ENCODE peak calls at places on chromosome 17, in eight cellular contexts. U, D, C, L, N, W, T and F are unnamed samples.
A peak's percentile ranks its signal among the peaks of the same experiment; 100 is the strongest.

GRCh38 chr17:67435122-67435521 is 58.0 kb downstream of the PITPNC1 start:
- DNase-seq in C (no peak), D (no peak), T (peak; percentile 60), N (no peak), U (no peak), L (no peak), W (no peak), F (no peak)

GRCh38 chr17:700504-701094 is 14.0 kb downstream of the VPS53 start:
- DNase-seq in W (no peak), D (no peak), U (peak; percentile 64), C (no peak), N (no peak), T (peak; percentile 61), L (no peak), F (no peak)

GRCh38 chr17:50149425-50150353 is 788 bp downstream of the PPP1R9B start:
- DNase-seq in N (peak; percentile 53), L (peak; percentile 66), C (peak; percentile 61), D (no peak), U (peak; percentile 49), W (peak; percentile 66), T (peak; percentile 64), F (peak; percentile 48)

GRCh38 chr17:31596382-31597323 is 205.2 kb downstream of the RAB11FIP4 start:
- DNase-seq in W (peak; percentile 85), T (peak; percentile 96), D (peak; percentile 69), L (peak; percentile 76), C (peak; percentile 85), N (peak; percentile 72), U (peak; percentile 96), F (peak; percentile 89)

GRCh38 chr17:10812674-10813073 is 8.8 kb upstream of the TMEM238L start:
- DNase-seq in U (no peak), D (no peak), N (no peak), W (peak; percentile 35), C (no peak), L (peak; percentile 55), T (no peak), F (no peak)

GRCh38 chr17:62045517-62045916 is 19.6 kb downstream of the MED13 start:
- DNase-seq in W (no peak), L (no peak), C (no peak), N (no peak), T (no peak), U (no peak), D (no peak), F (no peak)

GRCh38 chr17:32671891-32672290 is 185.1 kb downstream of the CDK5R1 start:
- DNase-seq in D (no peak), W (peak; percentile 47), C (no peak), L (peak; percentile 65), U (peak; percentile 11), T (peak; percentile 27), N (peak; percentile 44), F (peak; percentile 30)

GRCh38 chr17:13562271-13562800 is 39.4 kb downstream of the HS3ST3A1 start:
- DNase-seq in L (no peak), N (peak; percentile 60), D (no peak), W (no peak), T (no peak), U (peak; percentile 95), C (peak; percentile 5), F (peak; percentile 33)

GRCh38 chr17:40717776-40718175 is 14.2 kb upstream of the KRT24 start:
- DNase-seq in W (no peak), L (no peak), N (no peak), U (no peak), C (no peak), D (no peak), T (no peak), F (no peak)

GRCh38 chr17:76866774-76867577 is 1.2 kb upstream of the MGAT5B start:
- DNase-seq in U (peak; percentile 19), D (no peak), T (peak; percentile 30), W (no peak), C (peak; percentile 43), L (no peak), N (no peak), F (no peak)

GRCh38 chr17:57669671-57670529 is 75.2 kb downstream of the CCDC182 start:
- DNase-seq in L (no peak), N (peak; percentile 12), C (no peak), W (no peak), D (no peak), U (no peak), T (no peak), F (no peak)

GRCh38 chr17:39867891-39868553 is at the start of gene ZPBP2:
- DNase-seq in N (no peak), T (no peak), U (no peak), C (no peak), W (no peak), D (no peak), L (no peak), F (no peak)

GRCh38 chr17:55327225-55328088 is 62.7 kb downstream of the HLF start:
- DNase-seq in L (no peak), N (no peak), W (no peak), U (no peak), D (no peak), T (no peak), C (no peak), F (no peak)

GRCh38 chr17:16255481-16255901 is 38.5 kb downstream of the PIGL start:
- DNase-seq in U (peak; percentile 82), C (no peak), W (peak; percentile 48), D (peak; percentile 40), N (peak; percentile 30), T (peak; percentile 84), L (peak; percentile 59), F (no peak)

GRCh38 chr17:8629371-8630226 is 926 bp downstream of the MYH10 start:
- DNase-seq in U (peak; percentile 31), D (peak; percentile 50), W (peak; percentile 37), N (peak; percentile 51), C (peak; percentile 25), T (peak; percentile 53), L (peak; percentile 40), F (no peak)

GRCh38 chr17:12973496-12974318 is 44.1 kb downstream of the ELAC2 start:
- DNase-seq in C (no peak), N (no peak), U (no peak), D (no peak), L (no peak), T (peak; percentile 15), W (no peak), F (no peak)

GRCh38 chr17:29136998-29137730 is 43.0 kb downstream of the MYO18A start:
- DNase-seq in W (no peak), U (no peak), C (no peak), L (no peak), D (no peak), T (no peak), N (no peak), F (no peak)

GRCh38 chr17:27385626-27386025 is 70.6 kb upstream of the KSR1 start:
- DNase-seq in L (no peak), W (no peak), D (no peak), C (no peak), N (no peak), T (no peak), U (no peak), F (no peak)

GRCh38 chr17:57548421-57549385 is 196.4 kb downstream of the CCDC182 start:
- DNase-seq in L (no peak), N (no peak), W (peak; percentile 39), U (peak; percentile 16), T (peak; percentile 48), D (peak; percentile 46), C (no peak), F (no peak)

GRCh38 chr17:8838551-8839095 is 28.9 kb downstream of the PIK3R6 start:
- DNase-seq in D (no peak), U (no peak), N (no peak), T (no peak), L (no peak), W (no peak), C (no peak), F (no peak)

GRCh38 chr17:17305282-17305801 is 2.2 kb downstream of the NT5M start:
- DNase-seq in N (no peak), T (peak; percentile 7), W (no peak), U (no peak), D (no peak), C (peak; percentile 63), L (no peak), F (no peak)

DNA sequence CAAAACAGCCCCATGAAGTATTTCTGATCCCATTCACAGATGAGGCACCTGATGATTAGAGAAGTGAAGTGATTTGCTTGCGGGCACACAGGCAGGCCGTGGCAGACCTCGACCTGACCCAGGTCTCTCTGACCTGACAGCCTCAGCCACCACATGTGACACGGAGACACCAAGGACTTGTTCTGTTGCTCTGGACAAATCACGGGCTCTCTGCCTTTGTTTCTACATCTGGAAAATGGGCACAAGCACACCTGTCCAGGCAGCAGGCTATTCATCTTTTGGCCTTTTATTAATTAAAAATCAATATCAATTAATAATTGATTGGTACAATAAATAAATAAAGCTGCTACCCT is 3.4 kb downstream of the MAP3K14 start:
- DNase-seq in C (no peak), D (no peak), N (no peak), L (no peak), T (no peak), W (no peak), U (no peak), F (no peak)
- H3K4me1 ChIP-seq in C (peaks cover 24% of the 10 kb centered on the region), D (peaks cover 10% of the 10 kb centered on the region), N (peaks cover 74% of the 10 kb centered on the region), L (peaks cover 93% of the 10 kb centered on the region), T (peaks cover 29% of the 10 kb centered on the region), W (peaks cover 72% of the 10 kb centered on the region), U (peaks cover 34% of the 10 kb centered on the region), F (peaks cover 82% of the 10 kb centered on the region)

GRCh38 chr17:64492481-64493109 is 4.3 kb downstream of the POLG2 start:
- DNase-seq in N (no peak), D (no peak), U (peak; percentile 30), T (peak; percentile 41), W (no peak), C (no peak), L (no peak), F (no peak)
- H3K4me3 ChIP-seq in N (no peak overlapping the region), D (no peak overlapping the region), U (no peak overlapping the region), T (no peak overlapping the region), W (no peak overlapping the region), C (no peak overlapping the region), L (no peak overlapping the region), F (no peak overlapping the region)

DNA sequence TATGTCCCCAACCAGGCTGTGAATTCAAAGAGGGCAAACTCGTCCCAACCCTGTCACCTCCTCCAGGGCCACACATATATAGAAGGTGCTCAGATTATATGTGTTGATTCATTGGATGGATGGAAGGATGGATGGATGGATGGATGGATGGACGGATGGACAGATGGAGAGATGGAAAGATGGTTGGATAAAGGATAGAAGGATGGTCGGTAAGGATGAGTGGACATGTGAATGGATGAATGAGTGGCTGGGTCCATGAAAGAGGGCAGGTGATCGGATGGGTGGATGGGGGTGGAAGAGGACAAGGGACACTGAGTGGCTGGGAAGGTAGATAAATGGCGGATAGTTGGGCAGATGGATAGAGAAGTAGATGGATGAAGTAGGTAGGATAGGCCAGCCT is 30.1 kb downstream of the TRPV3 start:
- DNase-seq in W (no peak), C (no peak), L (no peak), T (no peak), D (no peak), U (no peak), N (no peak), F (no peak)
- H3K4me1 ChIP-seq in W (peaks cover 8% of the 10 kb centered on the region), C (no peaks in the 10 kb centered on the region), L (peaks cover 37% of the 10 kb centered on the region), T (peaks cover 7% of the 10 kb centered on the region), D (no peaks in the 10 kb centered on the region), U (no peaks in the 10 kb centered on the region), N (no peaks in the 10 kb centered on the region), F (peaks cover 2% of the 10 kb centered on the region)

DNA sequence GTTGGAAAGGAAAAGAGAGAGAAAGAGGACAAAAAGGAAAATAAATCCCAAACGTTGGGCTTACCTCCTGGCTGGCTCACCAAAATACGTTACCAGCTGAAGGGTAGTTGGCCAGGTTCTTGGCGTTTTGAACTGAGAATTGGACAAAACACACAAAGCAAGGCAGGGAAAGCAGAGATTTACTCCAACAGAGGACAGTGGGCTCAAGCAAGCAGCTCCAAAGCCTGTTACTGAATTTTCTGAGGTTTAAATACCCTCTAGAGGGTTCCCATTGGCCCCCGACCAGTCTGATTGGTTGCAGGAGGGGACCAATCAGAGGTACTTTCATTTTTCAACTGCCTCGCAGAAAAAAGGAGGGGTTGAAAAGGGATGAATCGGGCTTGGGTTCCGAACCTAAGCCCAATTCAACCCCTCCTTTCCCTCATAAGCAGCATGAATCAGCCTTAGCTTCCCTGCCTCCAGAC is 55.6 kb upstream of the ALOX12 start:
- DNase-seq in N (no peak), D (peak; percentile 21), T (no peak), L (no peak), C (no peak), U (no peak), W (peak; percentile 12), F (peak; percentile 10)
- H3K4me3 ChIP-seq in N (peak overlapping the region; percentile 42), D (no peak overlapping the region), T (no peak overlapping the region), L (peak overlapping the region; percentile 39), C (peak overlapping the region; percentile 67), U (no peak overlapping the region), W (peak overlapping the region; percentile 52), F (peak overlapping the region; percentile 62)